ENCODE peak calls at places on chromosomes 1 and 21, in seven cellular contexts. E, R, F, U, M, B and Q are unnamed samples.

GRCh38 chr1:6521502-6521901 is 30.0 kb upstream of the PLEKHG5 start:
- DNase-seq in E (peak), R (peak), F (no peak), U (no peak), M (peak), B (no peak), Q (no peak)

GRCh38 chr1:96464159-96464558 is 257.4 kb upstream of the PTBP2 start:
- DNase-seq in E (no peak), R (no peak), F (no peak), U (no peak), M (no peak), B (no peak), Q (no peak)

GRCh38 chr1:204171751-204172178 is 5.6 kb upstream of the REN start:
- DNase-seq in E (peak), R (peak), F (no peak), U (peak), M (peak), B (no peak), Q (peak)

GRCh38 chr1:151398691-151399065 is 695 bp upstream of the PSMB4 start:
- DNase-seq in E (no peak), R (no peak), F (no peak), U (no peak), M (no peak), B (no peak), Q (no peak)

GRCh38 chr1:89259283-89259971 is 13.2 kb downstream of the GBP5 start:
- DNase-seq in E (no peak), R (no peak), F (no peak), U (no peak), M (no peak), B (no peak), Q (no peak)

GRCh38 chr1:62271932-62272728 is 47.1 kb downstream of the KANK4 start:
- DNase-seq in E (no peak), R (no peak), F (no peak), U (no peak), M (no peak), B (no peak), Q (no peak)

GRCh38 chr21:40143822-40144525 is 276.7 kb downstream of the PCP4 start:
- DNase-seq in E (peak), R (peak), F (peak), U (peak), M (peak), B (peak), Q (peak)

GRCh38 chr1:222557148-222557547 is 9.2 kb upstream of the HHIPL2 start:
- DNase-seq in E (no peak), R (peak), F (no peak), U (peak), M (peak), B (no peak), Q (peak)

GRCh38 chr21:39666681-39667315 is 54.1 kb downstream of the B3GALT5 start:
- DNase-seq in E (no peak), R (no peak), F (no peak), U (no peak), M (no peak), B (no peak), Q (no peak)

GRCh38 chr1:214085325-214085724 is 97.6 kb downstream of the PROX1 start:
- DNase-seq in E (no peak), R (no peak), F (no peak), U (no peak), M (no peak), B (no peak), Q (no peak)

GRCh38 chr21:37484535-37485474 is 118.2 kb downstream of the DYRK1A start:
- DNase-seq in E (peak), R (peak), F (no peak), U (no peak), M (no peak), B (no peak), Q (no peak)

GRCh38 chr1:156705918-156706646 is 699 bp upstream of the CRABP2 start:
- DNase-seq in E (no peak), R (peak), F (no peak), U (peak), M (peak), B (no peak), Q (peak)

GRCh38 chr1:105894006-105894405 is 1162.5 kb upstream of the PRMT6 start:
- DNase-seq in E (no peak), R (peak), F (no peak), U (no peak), M (no peak), B (peak), Q (no peak)

GRCh38 chr1:225896937-225897549 is 8.1 kb upstream of the LEFTY1 start:
- DNase-seq in E (peak), R (peak), F (no peak), U (no peak), M (no peak), B (no peak), Q (peak)

GRCh38 chr1:170253180-170253579 is 107.4 kb downstream of the NTMT2 start:
- DNase-seq in E (peak), R (no peak), F (no peak), U (no peak), M (no peak), B (no peak), Q (no peak)

GRCh38 chr1:36602189-36602588 is 119.5 kb upstream of the CSF3R start:
- DNase-seq in E (no peak), R (no peak), F (no peak), U (no peak), M (no peak), B (no peak), Q (no peak)

GRCh38 chr1:170664283-170664827 is 424 bp downstream of the PRRX1 start:
- DNase-seq in E (peak), R (peak), F (no peak), U (peak), M (peak), B (no peak), Q (peak)

GRCh38 chr1:110964400-110964903 is 730 bp upstream of the LRIF1 start:
- DNase-seq in E (no peak), R (no peak), F (no peak), U (no peak), M (no peak), B (no peak), Q (no peak)

GRCh38 chr1:205977348-205978014 is 25.7 kb downstream of the RAB7B start:
- DNase-seq in E (peak), R (peak), F (peak), U (peak), M (peak), B (peak), Q (peak)

GRCh38 chr1:193581338-193581737 is 394.9 kb upstream of the B3GALT2 start:
- DNase-seq in E (no peak), R (no peak), F (no peak), U (no peak), M (no peak), B (no peak), Q (no peak)

GRCh38 chr1:64030411-64030810 is 173.0 kb upstream of the UBE2U start:
- DNase-seq in E (no peak), R (no peak), F (no peak), U (no peak), M (no peak), B (no peak), Q (no peak)

GRCh38 chr1:33709780-33710713 is 153.8 kb upstream of the HMGB4 start:
- DNase-seq in E (no peak), R (no peak), F (no peak), U (no peak), M (peak), B (no peak), Q (no peak)

GRCh38 chr1:228105996-228106799 is 2.9 kb downstream of the MRPL55 start:
- DNase-seq in E (no peak), R (no peak), F (no peak), U (no peak), M (no peak), B (no peak), Q (no peak)

GRCh38 chr1:40042337-40042736 is 1.8 kb downstream of the CAP1 start:
- DNase-seq in E (peak), R (peak), F (no peak), U (peak), M (no peak), B (no peak), Q (peak)

GRCh38 chr1:113677250-113678158 is 81.8 kb downstream of the PHTF1 start:
- DNase-seq in E (peak), R (peak), F (peak), U (peak), M (peak), B (peak), Q (peak)

GRCh38 chr1:174005032-174005431 is 17.1 kb downstream of the RC3H1 start:
- DNase-seq in E (peak), R (peak), F (peak), U (no peak), M (peak), B (no peak), Q (no peak)

GRCh38 chr1:69824932-69825331 is 257.2 kb downstream of the LRRC7 start:
- DNase-seq in E (no peak), R (no peak), F (peak), U (no peak), M (peak), B (no peak), Q (no peak)

GRCh38 chr1:206469933-206470691 is at the start of gene IKBKE:
- DNase-seq in E (peak), R (peak), F (peak), U (peak), M (peak), B (peak), Q (peak)

GRCh38 chr21:35371217-35371616 is 322.1 kb upstream of the RUNX1 start:
- DNase-seq in E (no peak), R (no peak), F (no peak), U (no peak), M (no peak), B (no peak), Q (no peak)

GRCh38 chr1:212825798-212826452 is 21.5 kb downstream of the SPATA45 start:
- DNase-seq in E (peak), R (no peak), F (no peak), U (no peak), M (no peak), B (no peak), Q (no peak)

GRCh38 chr21:27648560-27648959 is 681.7 kb upstream of the ADAMTS5 start:
- DNase-seq in E (peak), R (peak), F (no peak), U (peak), M (peak), B (peak), Q (peak)

GRCh38 chr1:58936973-58937372 is 153.1 kb upstream of the JUN start:
- DNase-seq in E (no peak), R (no peak), F (no peak), U (no peak), M (no peak), B (no peak), Q (no peak)

GRCh38 chr1:153796786-153797659 is 21.8 kb downstream of the SLC27A3 start:
- DNase-seq in E (peak), R (peak), F (peak), U (peak), M (peak), B (no peak), Q (peak)

GRCh38 chr1:36766481-36766880 is 267.8 kb downstream of the GRIK3 start:
- DNase-seq in E (no peak), R (no peak), F (no peak), U (no peak), M (no peak), B (no peak), Q (no peak)

GRCh38 chr21:43814215-43815106 is 25.1 kb downstream of the RRP1 start:
- DNase-seq in E (no peak), R (no peak), F (no peak), U (no peak), M (no peak), B (no peak), Q (no peak)